ENCODE peak calls at places on chromosomes 7 and 10, in seven cellular contexts. One of them, this sample, is unnamed.

GRCh38 chr7:47557986-47558670 is 23.8 kb downstream of the TNS3 start:
- DNase-seq in H9: no peak
- DNase-seq in AG10803: no peak
- DNase-seq in nucleus accumbens: no peak
- DNase-seq in activated CD4-positive, alpha-beta T cell treated with anti-CD3 and anti-CD28 coated beads, Interleukin-2, amount 50 U/mL, for 24 hours: no peak
- DNase-seq in NCI-H2171: no peak
- DNase-seq in RWPE1: peak; percentile 92
- DNase-seq in this sample: peak; percentile 96

GRCh38 chr7:1228535-1229333 is 3.9 kb upstream of the UNCX start:
- DNase-seq in NCI-H2171: no peak
- DNase-seq in nucleus accumbens: no peak
- DNase-seq in H9: no peak
- DNase-seq in RWPE1: no peak
- DNase-seq in activated CD4-positive, alpha-beta T cell treated with anti-CD3 and anti-CD28 coated beads, Interleukin-2, amount 50 U/mL, for 24 hours: no peak
- DNase-seq in AG10803: no peak
- DNase-seq in this sample: no peak

GRCh38 chr7:69428089-69428488 is 170.2 kb upstream of the AUTS2 start:
- DNase-seq in NCI-H2171: no peak
- DNase-seq in RWPE1: no peak
- DNase-seq in nucleus accumbens: no peak
- DNase-seq in H9: no peak
- DNase-seq in activated CD4-positive, alpha-beta T cell treated with anti-CD3 and anti-CD28 coated beads, Interleukin-2, amount 50 U/mL, for 24 hours: no peak
- DNase-seq in AG10803: no peak
- DNase-seq in this sample: no peak

GRCh38 chr7:98551541-98552273 is 65.4 kb upstream of the NPTX2 start:
- DNase-seq in nucleus accumbens: no peak
- DNase-seq in AG10803: no peak
- DNase-seq in NCI-H2171: no peak
- DNase-seq in RWPE1: no peak
- DNase-seq in H9: no peak
- DNase-seq in activated CD4-positive, alpha-beta T cell treated with anti-CD3 and anti-CD28 coated beads, Interleukin-2, amount 50 U/mL, for 24 hours: no peak
- DNase-seq in this sample: no peak

GRCh38 chr7:38052786-38053185 is 125.3 kb upstream of the STARD3NL start:
- DNase-seq in RWPE1: no peak
- DNase-seq in nucleus accumbens: no peak
- DNase-seq in AG10803: no peak
- DNase-seq in activated CD4-positive, alpha-beta T cell treated with anti-CD3 and anti-CD28 coated beads, Interleukin-2, amount 50 U/mL, for 24 hours: no peak
- DNase-seq in NCI-H2171: no peak
- DNase-seq in H9: no peak
- DNase-seq in this sample: no peak

GRCh38 chr10:101079874-101080273 is 18.1 kb downstream of the KAZALD1 start:
- DNase-seq in H9: no peak
- DNase-seq in nucleus accumbens: no peak
- DNase-seq in activated CD4-positive, alpha-beta T cell treated with anti-CD3 and anti-CD28 coated beads, Interleukin-2, amount 50 U/mL, for 24 hours: no peak
- DNase-seq in NCI-H2171: no peak
- DNase-seq in RWPE1: no peak
- DNase-seq in AG10803: no peak
- DNase-seq in this sample: no peak

GRCh38 chr7:114649689-114650088 is 235.1 kb downstream of the FOXP2 start:
- DNase-seq in RWPE1: no peak
- DNase-seq in nucleus accumbens: no peak
- DNase-seq in AG10803: no peak
- DNase-seq in H9: no peak
- DNase-seq in activated CD4-positive, alpha-beta T cell treated with anti-CD3 and anti-CD28 coated beads, Interleukin-2, amount 50 U/mL, for 24 hours: no peak
- DNase-seq in NCI-H2171: no peak
- DNase-seq in this sample: no peak

GRCh38 chr10:30459283-30459682 is 25.3 kb downstream of the MAP3K8 start:
- DNase-seq in NCI-H2171: no peak
- DNase-seq in nucleus accumbens: no peak
- DNase-seq in RWPE1: no peak
- DNase-seq in activated CD4-positive, alpha-beta T cell treated with anti-CD3 and anti-CD28 coated beads, Interleukin-2, amount 50 U/mL, for 24 hours: no peak
- DNase-seq in AG10803: no peak
- DNase-seq in H9: no peak
- DNase-seq in this sample: no peak

GRCh38 chr7:149544028-149544427 is 46.4 kb upstream of the ZNF746 start:
- DNase-seq in AG10803: no peak
- DNase-seq in activated CD4-positive, alpha-beta T cell treated with anti-CD3 and anti-CD28 coated beads, Interleukin-2, amount 50 U/mL, for 24 hours: no peak
- DNase-seq in H9: no peak
- DNase-seq in NCI-H2171: no peak
- DNase-seq in RWPE1: peak; percentile 9
- DNase-seq in nucleus accumbens: no peak
- DNase-seq in this sample: no peak

GRCh38 chr10:118256209-118256608 is 85.9 kb downstream of the FAM204A start:
- DNase-seq in H9: no peak
- DNase-seq in AG10803: no peak
- DNase-seq in NCI-H2171: no peak
- DNase-seq in nucleus accumbens: no peak
- DNase-seq in RWPE1: no peak
- DNase-seq in activated CD4-positive, alpha-beta T cell treated with anti-CD3 and anti-CD28 coated beads, Interleukin-2, amount 50 U/mL, for 24 hours: no peak
- DNase-seq in this sample: peak; percentile 28

GRCh38 chr10:31147220-31147608 is 115.5 kb upstream of the ZNF438 start:
- DNase-seq in AG10803: peak; percentile 84
- DNase-seq in NCI-H2171: no peak
- DNase-seq in RWPE1: peak; percentile 42
- DNase-seq in H9: no peak
- DNase-seq in nucleus accumbens: no peak
- DNase-seq in activated CD4-positive, alpha-beta T cell treated with anti-CD3 and anti-CD28 coated beads, Interleukin-2, amount 50 U/mL, for 24 hours: no peak
- DNase-seq in this sample: peak; percentile 61

GRCh38 chr7:121451367-121452073 is 55.4 kb upstream of the FAM3C start:
- DNase-seq in nucleus accumbens: no peak
- DNase-seq in activated CD4-positive, alpha-beta T cell treated with anti-CD3 and anti-CD28 coated beads, Interleukin-2, amount 50 U/mL, for 24 hours: no peak
- DNase-seq in AG10803: no peak
- DNase-seq in NCI-H2171: no peak
- DNase-seq in RWPE1: no peak
- DNase-seq in H9: no peak
- DNase-seq in this sample: no peak

GRCh38 chr10:60704480-60704879 is 73.8 kb upstream of the CDK1 start:
- DNase-seq in RWPE1: no peak
- DNase-seq in NCI-H2171: no peak
- DNase-seq in AG10803: no peak
- DNase-seq in nucleus accumbens: no peak
- DNase-seq in activated CD4-positive, alpha-beta T cell treated with anti-CD3 and anti-CD28 coated beads, Interleukin-2, amount 50 U/mL, for 24 hours: no peak
- DNase-seq in H9: no peak
- DNase-seq in this sample: no peak

GRCh38 chr10:71740069-71740468 is 20.5 kb upstream of the C10orf105 start:
- DNase-seq in RWPE1: peak; percentile 80
- DNase-seq in H9: no peak
- DNase-seq in AG10803: peak; percentile 78
- DNase-seq in activated CD4-positive, alpha-beta T cell treated with anti-CD3 and anti-CD28 coated beads, Interleukin-2, amount 50 U/mL, for 24 hours: no peak
- DNase-seq in NCI-H2171: no peak
- DNase-seq in nucleus accumbens: no peak
- DNase-seq in this sample: no peak

GRCh38 chr10:21516270-21517131 is 9.0 kb downstream of the SKIDA1 start:
- DNase-seq in NCI-H2171: peak; percentile 37
- DNase-seq in activated CD4-positive, alpha-beta T cell treated with anti-CD3 and anti-CD28 coated beads, Interleukin-2, amount 50 U/mL, for 24 hours: no peak
- DNase-seq in RWPE1: peak; percentile 38
- DNase-seq in H9: peak; percentile 74
- DNase-seq in nucleus accumbens: no peak
- DNase-seq in AG10803: peak; percentile 72
- DNase-seq in this sample: peak; percentile 83

GRCh38 chr7:5677538-5678294 is 103.7 kb downstream of the RNF216 start:
- DNase-seq in nucleus accumbens: no peak
- DNase-seq in NCI-H2171: peak; percentile 59
- DNase-seq in activated CD4-positive, alpha-beta T cell treated with anti-CD3 and anti-CD28 coated beads, Interleukin-2, amount 50 U/mL, for 24 hours: no peak
- DNase-seq in AG10803: peak; percentile 79
- DNase-seq in H9: peak; percentile 78
- DNase-seq in RWPE1: peak; percentile 73
- DNase-seq in this sample: peak; percentile 84

GRCh38 chr10:595473-595872 is 94.0 kb downstream of the DIP2C start:
- DNase-seq in NCI-H2171: no peak
- DNase-seq in activated CD4-positive, alpha-beta T cell treated with anti-CD3 and anti-CD28 coated beads, Interleukin-2, amount 50 U/mL, for 24 hours: no peak
- DNase-seq in RWPE1: no peak
- DNase-seq in AG10803: no peak
- DNase-seq in nucleus accumbens: no peak
- DNase-seq in H9: no peak
- DNase-seq in this sample: no peak

GRCh38 chr7:15334524-15335269 is 227.1 kb downstream of the AGMO start:
- DNase-seq in activated CD4-positive, alpha-beta T cell treated with anti-CD3 and anti-CD28 coated beads, Interleukin-2, amount 50 U/mL, for 24 hours: no peak
- DNase-seq in nucleus accumbens: no peak
- DNase-seq in H9: no peak
- DNase-seq in RWPE1: no peak
- DNase-seq in NCI-H2171: no peak
- DNase-seq in AG10803: peak; percentile 4
- DNase-seq in this sample: no peak

GRCh38 chr10:12685261-12685861 is 316.2 kb downstream of the CCDC3 start:
- DNase-seq in activated CD4-positive, alpha-beta T cell treated with anti-CD3 and anti-CD28 coated beads, Interleukin-2, amount 50 U/mL, for 24 hours: no peak
- DNase-seq in nucleus accumbens: no peak
- DNase-seq in H9: no peak
- DNase-seq in AG10803: no peak
- DNase-seq in NCI-H2171: no peak
- DNase-seq in RWPE1: no peak
- DNase-seq in this sample: no peak

GRCh38 chr7:70416611-70417010 is 715.3 kb upstream of the GALNT17 start:
- DNase-seq in AG10803: no peak
- DNase-seq in activated CD4-positive, alpha-beta T cell treated with anti-CD3 and anti-CD28 coated beads, Interleukin-2, amount 50 U/mL, for 24 hours: no peak
- DNase-seq in H9: no peak
- DNase-seq in NCI-H2171: peak; percentile 88
- DNase-seq in nucleus accumbens: no peak
- DNase-seq in RWPE1: no peak
- DNase-seq in this sample: no peak

GRCh38 chr10:3805791-3806381 is 20.9 kb upstream of the KLF6 start:
- DNase-seq in nucleus accumbens: no peak
- DNase-seq in RWPE1: no peak
- DNase-seq in H9: peak; percentile 69
- DNase-seq in NCI-H2171: no peak
- DNase-seq in activated CD4-positive, alpha-beta T cell treated with anti-CD3 and anti-CD28 coated beads, Interleukin-2, amount 50 U/mL, for 24 hours: no peak
- DNase-seq in AG10803: peak; percentile 88
- DNase-seq in this sample: peak; percentile 99